ENCODE peak calls at places on chromosomes 5 and 9, in five cellular contexts. One of them, this sample, is unnamed.

GRCh38 chr5:103258368-103258956 is at the start of gene MACIR:
- DNase-seq in K562: peak
- DNase-seq in GM12878: peak
- DNase-seq in A549: peak
- DNase-seq in HepG2: peak
- DNase-seq in this sample: peak

GRCh38 chr9:120931278-120932085 is 4.9 kb upstream of the TRAF1 start:
- DNase-seq in K562: no peak
- DNase-seq in GM12878: peak
- DNase-seq in A549: no peak
- DNase-seq in HepG2: no peak
- DNase-seq in this sample: no peak

GRCh38 chr9:131635285-131635684 is 90.0 kb downstream of the PRRT1B start:
- DNase-seq in K562: peak
- DNase-seq in GM12878: no peak
- DNase-seq in A549: peak
- DNase-seq in HepG2: peak
- DNase-seq in this sample: no peak

GRCh38 chr5:114418546-114419388 is 56.9 kb downstream of the KCNN2 start:
- DNase-seq in K562: no peak
- DNase-seq in GM12878: peak
- DNase-seq in A549: no peak
- DNase-seq in HepG2: no peak
- DNase-seq in this sample: no peak

GRCh38 chr9:129278391-129279237 is 100.6 kb upstream of the IER5L start:
- DNase-seq in K562: peak
- DNase-seq in GM12878: no peak
- DNase-seq in A549: peak
- DNase-seq in HepG2: no peak
- DNase-seq in this sample: peak

GRCh38 chr5:119435436-119436132 is 16.7 kb upstream of the HSD17B4 start:
- DNase-seq in K562: peak
- DNase-seq in GM12878: peak
- DNase-seq in A549: peak
- DNase-seq in HepG2: peak
- DNase-seq in this sample: peak

GRCh38 chr9:89864257-89864656 is 259.4 kb downstream of the GADD45G start:
- DNase-seq in K562: no peak
- DNase-seq in GM12878: no peak
- DNase-seq in A549: no peak
- DNase-seq in HepG2: no peak
- DNase-seq in this sample: no peak

GRCh38 chr5:31664566-31664965 is 25.6 kb downstream of the PDZD2 start:
- DNase-seq in K562: peak
- DNase-seq in GM12878: no peak
- DNase-seq in A549: peak
- DNase-seq in HepG2: peak
- DNase-seq in this sample: peak

GRCh38 chr9:115038138-115038537 is 79.8 kb downstream of the TNC start:
- DNase-seq in K562: no peak
- DNase-seq in GM12878: no peak
- DNase-seq in A549: no peak
- DNase-seq in HepG2: no peak
- DNase-seq in this sample: no peak

GRCh38 chr9:115033800-115034199 is 84.2 kb downstream of the TNC start:
- DNase-seq in K562: no peak
- DNase-seq in GM12878: no peak
- DNase-seq in A549: no peak
- DNase-seq in HepG2: no peak
- DNase-seq in this sample: no peak

GRCh38 chr9:115036691-115037090 is 81.3 kb downstream of the TNC start:
- DNase-seq in K562: no peak
- DNase-seq in GM12878: no peak
- DNase-seq in A549: no peak
- DNase-seq in HepG2: no peak
- DNase-seq in this sample: no peak

GRCh38 chr9:115034801-115035200 is 83.2 kb downstream of the TNC start:
- DNase-seq in K562: no peak
- DNase-seq in GM12878: no peak
- DNase-seq in A549: no peak
- DNase-seq in HepG2: no peak
- DNase-seq in this sample: no peak

GRCh38 chr9:115035872-115036612 is 81.9 kb downstream of the TNC start:
- DNase-seq in K562: peak
- DNase-seq in GM12878: peak
- DNase-seq in A549: no peak
- DNase-seq in HepG2: no peak
- DNase-seq in this sample: no peak
- TF ChIP-seq ESRRA in K562: peak
- TF ChIP-seq ESRRA in GM12878: no peak
- TF ChIP-seq ESRRA in A549: no peak
- TF ChIP-seq ESRRA in HepG2: no peak
- TF ChIP-seq ESRRA in this sample: no peak

GRCh38 chr9:18379073-18379811 is 94.7 kb upstream of the ADAMTSL1 start:
- DNase-seq in K562: no peak
- DNase-seq in GM12878: no peak
- DNase-seq in A549: no peak
- DNase-seq in HepG2: no peak
- DNase-seq in this sample: no peak
- TF ChIP-seq ESRRA in K562: no peak
- TF ChIP-seq ESRRA in GM12878: no peak
- TF ChIP-seq ESRRA in A549: no peak
- TF ChIP-seq ESRRA in HepG2: no peak
- TF ChIP-seq ESRRA in this sample: no peak

GRCh38 chr9:88742483-88742882 is 207.5 kb downstream of the NXNL2 start:
- DNase-seq in K562: no peak
- DNase-seq in GM12878: no peak
- DNase-seq in A549: no peak
- DNase-seq in HepG2: no peak
- DNase-seq in this sample: no peak
- TF ChIP-seq ESRRA in K562: no peak
- TF ChIP-seq ESRRA in GM12878: no peak
- TF ChIP-seq ESRRA in A549: no peak
- TF ChIP-seq ESRRA in HepG2: no peak
- TF ChIP-seq ESRRA in this sample: no peak

GRCh38 chr5:157198277-157199058 is 17.8 kb downstream of the ITK start:
- DNase-seq in K562: no peak
- DNase-seq in GM12878: no peak
- DNase-seq in A549: no peak
- DNase-seq in HepG2: no peak
- DNase-seq in this sample: no peak
- TF ChIP-seq ESRRA in K562: no peak
- TF ChIP-seq ESRRA in GM12878: no peak
- TF ChIP-seq ESRRA in A549: no peak
- TF ChIP-seq ESRRA in HepG2: no peak
- TF ChIP-seq ESRRA in this sample: no peak